ENCODE peak calls at places on chromosome 5, in five cellular contexts. One of them, this sample, is unnamed.
A peak's percentile ranks its signal among the peaks of the same experiment; 100 is the strongest.

GRCh38 chr5:177513500-177513899 is 3.3 kb downstream of the DDX41 start:
- DNase-seq in body of pancreas: no peak
- DNase-seq in RWPE1: no peak
- DNase-seq in CD4-positive, alpha-beta T cell: no peak
- DNase-seq in Peyer's patch: no peak
- DNase-seq in this sample: no peak

GRCh38 chr5:25362799-25363198 is 718.0 kb upstream of the CDH10 start:
- DNase-seq in body of pancreas: no peak
- DNase-seq in RWPE1: peak; percentile 5
- DNase-seq in CD4-positive, alpha-beta T cell: no peak
- DNase-seq in Peyer's patch: no peak
- DNase-seq in this sample: no peak

GRCh38 chr5:54889826-54890225 is 95.6 kb downstream of the ESM1 start:
- DNase-seq in body of pancreas: no peak
- DNase-seq in RWPE1: peak; percentile 85
- DNase-seq in CD4-positive, alpha-beta T cell: no peak
- DNase-seq in Peyer's patch: no peak
- DNase-seq in this sample: peak; percentile 94

GRCh38 chr5:147234825-147235635 is at the start of gene STK32A:
- DNase-seq in body of pancreas: peak; percentile 86
- DNase-seq in RWPE1: no peak
- DNase-seq in CD4-positive, alpha-beta T cell: no peak
- DNase-seq in Peyer's patch: peak; percentile 51
- DNase-seq in this sample: peak; percentile 4

GRCh38 chr5:42491699-42492098 is 68.5 kb downstream of the GHR start:
- DNase-seq in body of pancreas: no peak
- DNase-seq in RWPE1: no peak
- DNase-seq in CD4-positive, alpha-beta T cell: no peak
- DNase-seq in Peyer's patch: no peak
- DNase-seq in this sample: no peak

GRCh38 chr5:41509399-41510175 is 814 bp downstream of the PLCXD3 start:
- DNase-seq in body of pancreas: no peak
- DNase-seq in RWPE1: no peak
- DNase-seq in CD4-positive, alpha-beta T cell: no peak
- DNase-seq in Peyer's patch: no peak
- DNase-seq in this sample: no peak

GRCh38 chr5:5139358-5140050 is 626 bp upstream of the ADAMTS16 start:
- DNase-seq in body of pancreas: no peak
- DNase-seq in RWPE1: no peak
- DNase-seq in CD4-positive, alpha-beta T cell: no peak
- DNase-seq in Peyer's patch: no peak
- DNase-seq in this sample: no peak

GRCh38 chr5:88677943-88678779 is 204.8 kb downstream of the MEF2C start:
- DNase-seq in body of pancreas: no peak
- DNase-seq in RWPE1: no peak
- DNase-seq in CD4-positive, alpha-beta T cell: no peak
- DNase-seq in Peyer's patch: no peak
- DNase-seq in this sample: no peak

GRCh38 chr5:123549256-123549904 is 37.4 kb downstream of the CSNK1G3 start:
- DNase-seq in body of pancreas: no peak
- DNase-seq in RWPE1: no peak
- DNase-seq in CD4-positive, alpha-beta T cell: peak; percentile 17
- DNase-seq in Peyer's patch: no peak
- DNase-seq in this sample: no peak

GRCh38 chr5:117760114-117760513 is 1185.5 kb upstream of the SEMA6A start:
- DNase-seq in body of pancreas: no peak
- DNase-seq in RWPE1: no peak
- DNase-seq in CD4-positive, alpha-beta T cell: no peak
- DNase-seq in Peyer's patch: no peak
- DNase-seq in this sample: no peak

GRCh38 chr5:96747718-96748117 is 60.0 kb downstream of the ERAP1 start:
- DNase-seq in body of pancreas: no peak
- DNase-seq in RWPE1: no peak
- DNase-seq in CD4-positive, alpha-beta T cell: no peak
- DNase-seq in Peyer's patch: no peak
- DNase-seq in this sample: no peak

GRCh38 chr5:154480847-154481246 is 2.8 kb upstream of the HAND1 start:
- DNase-seq in body of pancreas: no peak
- DNase-seq in RWPE1: no peak
- DNase-seq in CD4-positive, alpha-beta T cell: no peak
- DNase-seq in Peyer's patch: no peak
- DNase-seq in this sample: no peak

GRCh38 chr5:43041669-43042175 is 1.6 kb upstream of the ANXA2R start:
- DNase-seq in body of pancreas: peak; percentile 61
- DNase-seq in RWPE1: no peak
- DNase-seq in CD4-positive, alpha-beta T cell: peak; percentile 66
- DNase-seq in Peyer's patch: peak; percentile 79
- DNase-seq in this sample: no peak

GRCh38 chr5:151924564-151925395 is at the start of gene GLRA1:
- DNase-seq in body of pancreas: peak; percentile 27
- DNase-seq in RWPE1: peak; percentile 77
- DNase-seq in CD4-positive, alpha-beta T cell: peak; percentile 54
- DNase-seq in Peyer's patch: no peak
- DNase-seq in this sample: no peak

GRCh38 chr5:97121848-97122247 is 20.6 kb downstream of the LIX1 start:
- DNase-seq in body of pancreas: no peak
- DNase-seq in RWPE1: no peak
- DNase-seq in CD4-positive, alpha-beta T cell: no peak
- DNase-seq in Peyer's patch: no peak
- DNase-seq in this sample: no peak

GRCh38 chr5:154273963-154274827 is 83.7 kb downstream of the GALNT10 start:
- DNase-seq in body of pancreas: no peak
- DNase-seq in RWPE1: no peak
- DNase-seq in CD4-positive, alpha-beta T cell: no peak
- DNase-seq in Peyer's patch: no peak
- DNase-seq in this sample: no peak

GRCh38 chr5:95863383-95863757 is 40.8 kb upstream of the GLRX start:
- DNase-seq in body of pancreas: peak; percentile 69
- DNase-seq in RWPE1: no peak
- DNase-seq in CD4-positive, alpha-beta T cell: no peak
- DNase-seq in Peyer's patch: no peak
- DNase-seq in this sample: no peak

GRCh38 chr5:15425802-15426201 is 74.2 kb upstream of the FBXL7 start:
- DNase-seq in body of pancreas: no peak
- DNase-seq in RWPE1: no peak
- DNase-seq in CD4-positive, alpha-beta T cell: no peak
- DNase-seq in Peyer's patch: no peak
- DNase-seq in this sample: peak; percentile 16

GRCh38 chr5:171667341-171668096 is 118.1 kb upstream of the SMIM23 start:
- DNase-seq in body of pancreas: peak; percentile 61
- DNase-seq in RWPE1: peak; percentile 94
- DNase-seq in CD4-positive, alpha-beta T cell: no peak
- DNase-seq in Peyer's patch: no peak
- DNase-seq in this sample: peak; percentile 19

GRCh38 chr5:33180900-33181299 is 259.9 kb upstream of the TARS1 start:
- DNase-seq in body of pancreas: no peak
- DNase-seq in RWPE1: peak; percentile 51
- DNase-seq in CD4-positive, alpha-beta T cell: no peak
- DNase-seq in Peyer's patch: no peak
- DNase-seq in this sample: no peak

GRCh38 chr5:41240985-41241384 is 27.7 kb upstream of the C6 start:
- DNase-seq in body of pancreas: no peak
- DNase-seq in RWPE1: no peak
- DNase-seq in CD4-positive, alpha-beta T cell: no peak
- DNase-seq in Peyer's patch: peak; percentile 45
- DNase-seq in this sample: no peak

GRCh38 chr5:72231989-72232703 is 87.9 kb downstream of the MRPS27 start:
- DNase-seq in body of pancreas: no peak
- DNase-seq in RWPE1: no peak
- DNase-seq in CD4-positive, alpha-beta T cell: no peak
- DNase-seq in Peyer's patch: no peak
- DNase-seq in this sample: no peak

GRCh38 chr5:101679816-101680215 is 616.3 kb downstream of the SLCO4C1 start:
- DNase-seq in body of pancreas: no peak
- DNase-seq in RWPE1: no peak
- DNase-seq in CD4-positive, alpha-beta T cell: no peak
- DNase-seq in Peyer's patch: no peak
- DNase-seq in this sample: no peak

GRCh38 chr5:16492398-16493175 is 27.0 kb upstream of the ZNF622 start:
- DNase-seq in body of pancreas: peak; percentile 88
- DNase-seq in RWPE1: peak; percentile 86
- DNase-seq in CD4-positive, alpha-beta T cell: no peak
- DNase-seq in Peyer's patch: peak; percentile 65
- DNase-seq in this sample: peak; percentile 61

GRCh38 chr5:81778642-81779041 is 27.7 kb upstream of the SSBP2 start:
- DNase-seq in body of pancreas: peak; percentile 22
- DNase-seq in RWPE1: no peak
- DNase-seq in CD4-positive, alpha-beta T cell: no peak
- DNase-seq in Peyer's patch: no peak
- DNase-seq in this sample: no peak

GRCh38 chr5:64939772-64940510 is 171.2 kb downstream of the CWC27 start:
- DNase-seq in body of pancreas: no peak
- DNase-seq in RWPE1: peak; percentile 11
- DNase-seq in CD4-positive, alpha-beta T cell: no peak
- DNase-seq in Peyer's patch: peak; percentile 47
- DNase-seq in this sample: no peak

GRCh38 chr5:132422720-132423442 is 53.4 kb downstream of the SLC22A5 start:
- DNase-seq in body of pancreas: peak; percentile 82
- DNase-seq in RWPE1: no peak
- DNase-seq in CD4-positive, alpha-beta T cell: no peak
- DNase-seq in Peyer's patch: peak; percentile 83
- DNase-seq in this sample: no peak

GRCh38 chr5:105042623-105043022 is 1480.0 kb upstream of the NUDT12 start:
- DNase-seq in body of pancreas: no peak
- DNase-seq in RWPE1: no peak
- DNase-seq in CD4-positive, alpha-beta T cell: no peak
- DNase-seq in Peyer's patch: no peak
- DNase-seq in this sample: no peak

GRCh38 chr5:41414598-41414997 is 95.8 kb downstream of the PLCXD3 start:
- DNase-seq in body of pancreas: peak; percentile 40
- DNase-seq in RWPE1: peak; percentile 71
- DNase-seq in CD4-positive, alpha-beta T cell: no peak
- DNase-seq in Peyer's patch: no peak
- DNase-seq in this sample: peak; percentile 66

GRCh38 chr5:376951-377325 is 55.4 kb downstream of the AHRR start:
- DNase-seq in body of pancreas: no peak
- DNase-seq in RWPE1: no peak
- DNase-seq in CD4-positive, alpha-beta T cell: no peak
- DNase-seq in Peyer's patch: no peak
- DNase-seq in this sample: no peak

GRCh38 chr5:50738864-50739263 is 72.4 kb downstream of the PARP8 start:
- DNase-seq in body of pancreas: no peak
- DNase-seq in RWPE1: no peak
- DNase-seq in CD4-positive, alpha-beta T cell: no peak
- DNase-seq in Peyer's patch: no peak
- DNase-seq in this sample: no peak

GRCh38 chr5:110346893-110347358 is 379.5 kb downstream of the TMEM232 start:
- DNase-seq in body of pancreas: peak; percentile 56
- DNase-seq in RWPE1: no peak
- DNase-seq in CD4-positive, alpha-beta T cell: no peak
- DNase-seq in Peyer's patch: no peak
- DNase-seq in this sample: no peak

GRCh38 chr5:110342683-110343082 is 383.8 kb downstream of the TMEM232 start:
- DNase-seq in body of pancreas: peak; percentile 7
- DNase-seq in RWPE1: no peak
- DNase-seq in CD4-positive, alpha-beta T cell: no peak
- DNase-seq in Peyer's patch: no peak
- DNase-seq in this sample: no peak

GRCh38 chr5:110347781-110348180 is 378.7 kb downstream of the TMEM232 start:
- DNase-seq in body of pancreas: no peak
- DNase-seq in RWPE1: no peak
- DNase-seq in CD4-positive, alpha-beta T cell: no peak
- DNase-seq in Peyer's patch: no peak
- DNase-seq in this sample: no peak

GRCh38 chr5:110345623-110346022 is 380.8 kb downstream of the TMEM232 start:
- DNase-seq in body of pancreas: no peak
- DNase-seq in RWPE1: no peak
- DNase-seq in CD4-positive, alpha-beta T cell: no peak
- DNase-seq in Peyer's patch: no peak
- DNase-seq in this sample: no peak

GRCh38 chr5:110343616-110344015 is 382.9 kb downstream of the TMEM232 start:
- DNase-seq in body of pancreas: no peak
- DNase-seq in RWPE1: no peak
- DNase-seq in CD4-positive, alpha-beta T cell: no peak
- DNase-seq in Peyer's patch: no peak
- DNase-seq in this sample: no peak
- TF ChIP-seq CTCF in body of pancreas: no peak
- TF ChIP-seq CTCF in RWPE1: no peak
- TF ChIP-seq CTCF in CD4-positive, alpha-beta T cell: no peak
- TF ChIP-seq CTCF in Peyer's patch: no peak
- TF ChIP-seq CTCF in this sample: no peak

GRCh38 chr5:94184870-94185269 is 433.5 kb downstream of the KIAA0825 start:
- DNase-seq in body of pancreas: no peak
- DNase-seq in RWPE1: no peak
- DNase-seq in CD4-positive, alpha-beta T cell: no peak
- DNase-seq in Peyer's patch: no peak
- DNase-seq in this sample: no peak

GRCh38 chr5:94180761-94181160 is 437.6 kb downstream of the KIAA0825 start:
- DNase-seq in body of pancreas: no peak
- DNase-seq in RWPE1: no peak
- DNase-seq in CD4-positive, alpha-beta T cell: no peak
- DNase-seq in Peyer's patch: no peak
- DNase-seq in this sample: no peak

DNA sequence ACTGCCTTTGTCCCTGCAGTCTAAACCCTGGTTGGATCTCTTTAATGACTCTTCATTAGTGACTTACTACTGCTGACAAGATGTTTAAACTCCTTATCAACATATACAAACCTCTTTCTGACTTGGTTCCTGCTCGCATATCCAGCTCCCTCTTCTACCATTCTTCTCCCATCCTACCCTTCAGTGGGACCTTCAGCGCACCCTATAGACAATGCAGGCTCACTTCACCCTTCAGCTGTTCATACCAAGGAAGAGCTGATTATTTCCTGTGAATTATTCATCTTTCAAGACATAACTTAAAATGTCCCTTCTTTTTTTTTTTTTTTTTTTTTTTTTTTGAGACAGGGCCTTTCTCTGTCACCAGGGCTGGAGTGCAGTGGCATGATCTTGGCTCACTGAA is 436.5 kb downstream of the KIAA0825 start:
- DNase-seq in body of pancreas: no peak
- DNase-seq in RWPE1: no peak
- DNase-seq in CD4-positive, alpha-beta T cell: no peak
- DNase-seq in Peyer's patch: no peak
- DNase-seq in this sample: no peak
- TF ChIP-seq CTCF in body of pancreas: no peak
- TF ChIP-seq CTCF in RWPE1: no peak
- TF ChIP-seq CTCF in CD4-positive, alpha-beta T cell: no peak
- TF ChIP-seq CTCF in Peyer's patch: no peak
- TF ChIP-seq CTCF in this sample: no peak

DNA sequence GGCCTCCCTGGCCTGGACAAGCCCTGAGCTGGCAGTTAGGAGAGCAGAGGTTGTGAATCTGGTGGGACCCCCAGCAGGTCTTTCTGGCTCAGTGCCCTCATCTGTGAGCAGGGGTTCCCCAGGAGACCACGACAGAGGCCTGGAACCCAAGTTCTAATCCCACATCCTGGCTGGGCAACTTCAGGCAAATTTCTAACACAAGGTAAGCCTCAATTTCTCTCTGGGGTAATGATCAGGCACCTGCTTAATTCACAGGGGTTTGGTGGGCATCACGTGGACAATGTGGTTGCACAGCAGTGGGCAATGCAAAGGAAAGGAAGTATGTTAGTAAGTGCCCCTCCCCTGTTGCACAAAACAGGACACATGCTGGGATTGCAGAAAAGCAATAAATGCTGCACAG is 1.9 kb upstream of the KCNIP1 start:
- DNase-seq in body of pancreas: no peak
- DNase-seq in RWPE1: no peak
- DNase-seq in CD4-positive, alpha-beta T cell: no peak
- DNase-seq in Peyer's patch: no peak
- DNase-seq in this sample: no peak
- TF ChIP-seq CTCF in body of pancreas: no peak
- TF ChIP-seq CTCF in RWPE1: no peak
- TF ChIP-seq CTCF in CD4-positive, alpha-beta T cell: no peak
- TF ChIP-seq CTCF in Peyer's patch: no peak
- TF ChIP-seq CTCF in this sample: no peak

GRCh38 chr5:21810737-21811316 is 1042.3 kb downstream of the CDH12 start:
- DNase-seq in body of pancreas: no peak
- DNase-seq in RWPE1: peak; percentile 8
- DNase-seq in CD4-positive, alpha-beta T cell: no peak
- DNase-seq in Peyer's patch: no peak
- DNase-seq in this sample: no peak
- TF ChIP-seq CTCF in body of pancreas: peak; percentile 29
- TF ChIP-seq CTCF in RWPE1: peak; percentile 71
- TF ChIP-seq CTCF in CD4-positive, alpha-beta T cell: no peak
- TF ChIP-seq CTCF in Peyer's patch: peak; percentile 18
- TF ChIP-seq CTCF in this sample: peak; percentile 21